ENCODE peak calls at places on chromosome 14, in eight cellular contexts. V, M, Q, E, Z, U, B and N are unnamed samples. For H3K27me3, the result is how much of the 10 kb centered on the place peaks cover.

GRCh38 chr14:105931808-105932483 is 405.6 kb downstream of the TMEM121 start:
- DNase-seq in Q (no peak), E (no peak), V (no peak), Z (no peak), U (no peak), B (peak), M (peak), N (no peak)

GRCh38 chr14:25833341-25834121 is 764.3 kb downstream of the NOVA1 start:
- DNase-seq in M (no peak), B (no peak), Q (peak), E (no peak), U (no peak), Z (peak), V (no peak), N (no peak)

GRCh38 chr14:93033983-93034670 is 81.6 kb downstream of the ITPK1 start:
- DNase-seq in U (no peak), M (no peak), Q (peak), Z (no peak), V (peak), E (no peak), B (no peak), N (no peak)

GRCh38 chr14:67241416-67242362 is at the start of gene PALS1:
- DNase-seq in Z (peak), B (no peak), Q (no peak), U (no peak), M (no peak), V (no peak), E (peak), N (no peak)

GRCh38 chr14:102508774-102509743 is 517 bp downstream of the ANKRD9 start:
- DNase-seq in Z (no peak), M (peak), V (no peak), Q (no peak), U (peak), B (peak), E (peak), N (peak)

GRCh38 chr14:61659582-61659981 is 35.7 kb upstream of the HIF1A start:
- DNase-seq in U (no peak), B (no peak), Q (no peak), E (peak), M (no peak), V (no peak), Z (no peak), N (no peak)

GRCh38 chr14:56805992-56806737 is 4.1 kb downstream of the OTX2 start:
- DNase-seq in B (no peak), E (no peak), M (no peak), U (no peak), Q (peak), V (no peak), Z (no peak), N (no peak)

GRCh38 chr14:71478542-71478941 is 453.7 kb upstream of the RGS6 start:
- DNase-seq in E (no peak), Z (peak), M (no peak), V (no peak), Q (no peak), B (no peak), U (no peak), N (no peak)

GRCh38 chr14:60357551-60357930 is 108.5 kb downstream of the PPM1A start:
- DNase-seq in Q (peak), M (no peak), E (no peak), B (no peak), V (no peak), Z (no peak), U (no peak), N (no peak)

GRCh38 chr14:93723001-93723400 is 65.3 kb downstream of the PRIMA1 start:
- DNase-seq in V (no peak), U (peak), M (peak), E (no peak), Z (no peak), Q (no peak), B (peak), N (peak)

GRCh38 chr14:64792231-64792630 is 87.5 kb downstream of the SPTB start:
- DNase-seq in E (no peak), U (peak), Q (no peak), Z (no peak), M (no peak), V (no peak), B (no peak), N (no peak)

GRCh38 chr14:69755784-69756183 is 11.2 kb upstream of the SRSF5 start:
- DNase-seq in B (no peak), Q (no peak), M (no peak), Z (no peak), V (no peak), U (no peak), E (no peak), N (peak)

GRCh38 chr14:98957211-98958047 is 314.6 kb downstream of the BCL11B start:
- DNase-seq in V (no peak), E (peak), B (peak), M (peak), Z (peak), Q (no peak), U (no peak), N (no peak)

GRCh38 chr14:33959692-33960151 is 8.8 kb upstream of the EGLN3 start:
- DNase-seq in M (no peak), U (no peak), Z (no peak), Q (no peak), B (no peak), E (no peak), V (no peak), N (no peak)

GRCh38 chr14:93316716-93317115 is 16.1 kb downstream of the BTBD7 start:
- DNase-seq in U (no peak), Q (no peak), M (no peak), B (no peak), Z (no peak), V (no peak), E (peak), N (no peak)

GRCh38 chr14:59688224-59689170 is 111.9 kb upstream of the CCDC175 start:
- DNase-seq in U (no peak), B (no peak), E (peak), V (peak), Z (no peak), M (peak), Q (peak), N (peak)

GRCh38 chr14:85416771-85417170 is 113.2 kb upstream of the FLRT2 start:
- DNase-seq in Q (no peak), M (no peak), U (no peak), V (no peak), Z (peak), B (no peak), E (peak), N (no peak)

GRCh38 chr14:52352546-52352945 is 38.4 kb downstream of the PTGER2 start:
- DNase-seq in V (no peak), Z (no peak), E (no peak), M (no peak), U (no peak), Q (no peak), B (no peak), N (no peak)

GRCh38 chr14:54329082-54329695 is 67.6 kb upstream of the CDKN3 start:
- DNase-seq in U (no peak), Q (peak), B (no peak), E (peak), Z (no peak), V (no peak), M (no peak), N (peak)

GRCh38 chr14:101315802-101316296 is 245.4 kb upstream of the DIO3 start:
- DNase-seq in E (no peak), Z (peak), M (no peak), V (no peak), U (no peak), B (no peak), Q (no peak), N (no peak)

GRCh38 chr14:50051106-50051505 is 65.3 kb downstream of the VCPKMT start:
- DNase-seq in Z (no peak), M (no peak), V (no peak), E (no peak), B (no peak), U (no peak), Q (no peak), N (no peak)

GRCh38 chr14:85601246-85601645 is 71.3 kb downstream of the FLRT2 start:
- DNase-seq in E (no peak), B (no peak), Z (no peak), V (no peak), M (no peak), U (no peak), Q (peak), N (no peak)

GRCh38 chr14:73428354-73428824 is 30.0 kb downstream of the NUMB start:
- DNase-seq in U (peak), B (no peak), Z (no peak), V (no peak), Q (no peak), M (no peak), E (no peak), N (no peak)

GRCh38 chr14:71193663-71194062 is 286.4 kb downstream of the PCNX1 start:
- DNase-seq in U (no peak), Q (no peak), E (no peak), Z (no peak), M (no peak), V (no peak), B (no peak), N (no peak)

GRCh38 chr14:53411110-53411509 is 258.0 kb upstream of the DDHD1 start:
- DNase-seq in M (no peak), Z (no peak), E (peak), V (no peak), Q (no peak), U (no peak), B (no peak), N (no peak)

GRCh38 chr14:96106891-96107290 is 67.7 kb downstream of the C14orf132 start:
- DNase-seq in E (no peak), V (no peak), Z (no peak), B (peak), U (no peak), Q (no peak), M (no peak), N (no peak)

GRCh38 chr14:74737753-74738325 is 24.9 kb downstream of the FCF1 start:
- DNase-seq in V (no peak), B (no peak), M (no peak), Q (no peak), E (peak), U (no peak), Z (no peak), N (no peak)

GRCh38 chr14:55938249-55938791 is 179.9 kb upstream of the PELI2 start:
- DNase-seq in Q (no peak), M (no peak), Z (peak), B (no peak), U (no peak), V (no peak), E (peak), N (no peak)

GRCh38 chr14:101466456-101467180 is 94.7 kb upstream of the DIO3 start:
- DNase-seq in Z (no peak), Q (no peak), U (peak), B (peak), V (no peak), E (no peak), M (peak), N (no peak)

GRCh38 chr14:42174357-42174756 is 567.7 kb downstream of the LRFN5 start:
- DNase-seq in Z (no peak), E (no peak), V (no peak), B (no peak), U (no peak), Q (no peak), M (no peak), N (no peak)

GRCh38 chr14:90785474-90785873 is 30.8 kb downstream of the TTC7B start:
- DNase-seq in V (no peak), Q (no peak), Z (no peak), M (peak), B (peak), E (no peak), U (no peak), N (no peak)

GRCh38 chr14:59292921-59293605 is 104.6 kb downstream of the DAAM1 start:
- DNase-seq in Q (no peak), Z (no peak), E (no peak), U (no peak), B (no peak), V (no peak), M (no peak), N (no peak)

GRCh38 chr14:73230051-73230450 is 7.3 kb upstream of the PAPLN start:
- DNase-seq in V (no peak), Q (no peak), E (no peak), Z (no peak), M (no peak), U (no peak), B (no peak), N (no peak)

DNA sequence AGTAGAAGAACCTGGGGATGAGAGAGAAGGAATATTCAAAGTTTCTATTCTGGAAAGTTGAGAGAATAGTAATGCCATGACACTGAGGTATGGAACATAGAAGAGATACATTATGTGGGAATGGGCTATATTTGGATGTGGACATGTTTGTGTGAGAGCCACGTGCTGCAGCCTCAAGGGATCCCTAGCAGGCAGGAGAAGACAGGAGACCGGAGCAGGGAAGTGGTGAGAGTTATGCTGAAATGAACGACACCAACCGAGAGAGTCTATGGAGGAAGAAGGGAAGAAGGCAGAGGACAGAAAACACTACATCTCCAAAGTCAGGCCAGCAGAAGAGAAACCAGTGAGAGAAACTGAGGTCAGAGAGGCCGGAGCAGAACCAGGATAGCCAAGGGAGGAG is 10.0 kb upstream of the RIPK3 start:
- DNase-seq in Z (no peak), M (no peak), V (no peak), U (no peak), E (no peak), B (no peak), Q (no peak), N (no peak)
- H3K27me3 ChIP-seq in Z (under half), M (under half), V (under half), U (under half), E (under half), B (under half), Q (under half), N (under half)

GRCh38 chr14:97368900-97369564 is 571.9 kb downstream of the VRK1 start:
- DNase-seq in B (no peak), U (no peak), Z (no peak), E (no peak), V (no peak), Q (no peak), M (no peak), N (no peak)
- H3K27me3 ChIP-seq in B (under half), U (under half), Z (under half), E (under half), V (under half), Q (half or more), M (under half), N (under half)

GRCh38 chr14:76126066-76126465 is 25.7 kb upstream of the GPATCH2L start:
- DNase-seq in B (no peak), U (peak), E (no peak), V (no peak), M (no peak), Z (no peak), Q (no peak), N (no peak)

GRCh38 chr14:76129851-76130576 is 21.7 kb upstream of the GPATCH2L start:
- DNase-seq in Z (no peak), M (no peak), B (no peak), E (no peak), V (no peak), U (no peak), Q (peak), N (no peak)

GRCh38 chr14:76135722-76136121 is 16.0 kb upstream of the GPATCH2L start:
- DNase-seq in Q (no peak), Z (no peak), E (no peak), M (no peak), U (no peak), B (no peak), V (no peak), N (no peak)

GRCh38 chr14:76133103-76133502 is 18.6 kb upstream of the GPATCH2L start:
- DNase-seq in V (no peak), B (no peak), Z (peak), E (peak), M (no peak), Q (no peak), U (no peak), N (no peak)

DNA sequence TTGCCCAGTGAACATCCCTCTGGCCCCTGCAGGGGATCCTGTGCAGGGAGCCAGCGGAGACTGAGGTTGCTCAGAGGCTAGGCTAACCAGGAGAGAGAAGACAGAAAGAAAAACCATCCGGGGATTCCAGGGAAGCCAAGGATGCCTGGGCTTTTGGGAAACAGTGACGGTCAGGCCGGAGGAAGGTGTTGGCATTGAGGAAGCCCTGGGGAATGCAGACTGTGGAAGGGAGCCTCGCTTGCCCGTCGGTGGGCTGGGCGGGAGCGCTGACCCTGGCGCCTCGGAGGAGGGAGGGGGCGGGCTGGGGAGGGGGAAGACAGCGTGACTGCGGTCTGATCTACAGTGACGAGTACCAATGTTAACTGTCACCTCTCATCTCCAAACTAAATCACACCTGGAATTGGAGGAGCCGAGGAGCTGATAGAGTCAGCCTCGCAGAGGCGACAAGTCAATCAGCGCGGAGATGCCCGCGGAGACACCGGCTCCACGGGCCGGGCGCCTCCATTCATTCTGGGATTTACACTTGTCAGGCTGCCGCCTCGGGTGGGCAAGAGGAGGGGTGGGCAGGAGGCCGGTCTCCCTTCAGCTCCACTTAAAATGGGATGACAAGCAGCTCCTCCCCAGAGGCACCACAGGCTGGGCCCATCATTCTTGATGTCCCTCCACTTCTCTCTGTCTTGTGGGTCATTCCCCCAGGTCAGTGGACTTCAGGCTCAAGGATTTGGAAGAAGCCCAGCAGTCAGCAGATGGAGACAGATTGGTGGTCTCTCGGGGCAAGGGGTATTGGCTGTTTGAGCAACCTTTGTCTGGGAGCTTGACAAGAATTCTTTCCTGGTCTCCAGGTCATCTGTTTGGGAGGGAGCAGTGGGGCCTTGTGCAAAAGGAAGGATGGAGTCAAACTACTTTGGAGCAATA is 20.4 kb upstream of the GPATCH2L start:
- DNase-seq in U (no peak), Z (no peak), Q (no peak), E (no peak), V (no peak), B (peak), M (no peak), N (no peak)
- H3K27me3 ChIP-seq in U (half or more), Z (half or more), Q (under half), E (half or more), V (under half), B (half or more), M (under half), N (under half)

GRCh38 chr14:22594156-22594716 is 3.9 kb upstream of the ABHD4 start:
- DNase-seq in Z (no peak), E (no peak), M (no peak), Q (no peak), U (no peak), V (no peak), B (no peak), N (no peak)
- H3K27me3 ChIP-seq in Z (under half), E (under half), M (under half), Q (under half), U (under half), V (under half), B (under half), N (under half)

GRCh38 chr14:99968931-99969330 is 96.3 kb upstream of the EVL start:
- DNase-seq in Z (no peak), E (peak), B (no peak), Q (no peak), M (no peak), V (no peak), U (no peak), N (no peak)
- H3K27me3 ChIP-seq in Z (under half), E (under half), B (under half), Q (under half), M (under half), V (under half), U (under half), N (under half)

DNA sequence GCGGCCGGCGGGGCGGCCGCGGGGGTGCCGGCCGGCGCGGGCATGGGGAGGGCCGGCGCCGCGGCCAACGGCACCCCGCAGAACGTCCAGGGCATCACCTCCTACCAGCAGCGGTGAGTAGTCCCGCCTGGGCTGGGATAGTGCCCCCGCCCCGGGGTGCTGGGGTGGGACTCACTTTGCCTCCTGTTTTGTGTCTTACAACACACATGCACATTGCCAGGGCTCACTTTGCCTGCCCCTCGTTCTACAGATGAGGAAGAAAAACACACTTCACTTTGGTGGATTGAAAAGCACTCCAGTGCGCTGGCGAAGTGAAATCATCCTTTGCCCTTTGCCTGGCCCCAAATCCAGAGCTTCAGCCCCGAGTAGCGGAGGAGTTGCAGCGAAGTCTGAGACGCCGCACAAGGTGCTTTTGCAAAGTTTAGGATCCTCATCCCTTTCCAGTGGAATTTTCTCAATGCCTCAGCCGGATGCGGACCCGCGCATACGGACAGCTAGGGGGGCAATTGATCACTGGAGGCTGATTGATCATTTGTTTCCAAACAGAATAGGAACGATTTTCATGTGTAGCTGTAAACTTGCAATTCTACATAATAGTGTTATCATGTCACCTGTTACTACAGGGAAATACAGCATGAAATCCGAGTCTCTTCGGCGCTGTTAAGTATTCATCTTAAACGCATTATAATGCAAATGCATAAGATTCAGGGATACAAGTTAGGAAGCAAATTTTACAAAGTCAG is 3.6 kb upstream of the NPAS3 start:
- DNase-seq in M (no peak), Z (no peak), Q (peak), B (no peak), U (no peak), E (peak), V (no peak), N (no peak)
- H3K27me3 ChIP-seq in M (under half), Z (half or more), Q (half or more), B (half or more), U (half or more), E (under half), V (under half), N (under half)

GRCh38 chr14:104588066-104588857 is 8.7 kb downstream of the C14orf180 start:
- DNase-seq in Z (no peak), Q (no peak), U (no peak), V (no peak), M (no peak), B (no peak), E (no peak), N (no peak)
- H3K27me3 ChIP-seq in Z (under half), Q (under half), U (under half), V (under half), M (under half), B (half or more), E (under half), N (under half)

GRCh38 chr14:30874999-30875787 is 834 bp downstream of the COCH start:
- DNase-seq in V (no peak), U (no peak), M (no peak), Q (no peak), Z (no peak), E (no peak), B (no peak), N (no peak)

GRCh38 chr14:30874120-30874998 is at the start of gene COCH:
- DNase-seq in Z (no peak), E (peak), M (no peak), U (peak), Q (peak), V (peak), B (no peak), N (peak)

GRCh38 chr14:30875788-30876053 is 1.4 kb downstream of the COCH start:
- DNase-seq in B (no peak), Q (no peak), U (no peak), E (no peak), V (no peak), Z (no peak), M (no peak), N (no peak)

GRCh38 chr14:30872602-30873001 is 1.8 kb upstream of the COCH start:
- DNase-seq in V (no peak), M (no peak), Q (no peak), B (no peak), Z (no peak), U (no peak), E (no peak), N (no peak)

GRCh38 chr14:30873308-30874119 is 845 bp upstream of the COCH start:
- DNase-seq in B (no peak), V (no peak), U (no peak), Z (no peak), M (no peak), E (no peak), Q (no peak), N (no peak)
- H3K27me3 ChIP-seq in B (under half), V (under half), U (under half), Z (half or more), M (under half), E (under half), Q (under half), N (under half)

GRCh38 chr14:36517242-36518030 is 2.6 kb downstream of the NKX2-1 start:
- DNase-seq in Q (no peak), U (peak), Z (no peak), V (no peak), B (no peak), E (no peak), M (no peak), N (no peak)
- H3K27me3 ChIP-seq in Q (half or more), U (half or more), Z (half or more), V (under half), B (half or more), E (half or more), M (under half), N (half or more)